ENCODE peak calls at places on chromosome 1, in ten cellular contexts. One of them, this sample, is unnamed. For H3K9me3, the result is how much of the 10 kb centered on the place peaks cover.

GRCh38 chr1:2416403-2416802 is 4.0 kb upstream of the PEX10 start:
- DNase-seq in sigmoid colon: no peak
- DNase-seq in PC-3: peak
- DNase-seq in mucosa of descending colon: peak
- DNase-seq in SK-N-SH: no peak
- DNase-seq in neuronal stem cell: no peak
- DNase-seq in left lung: peak
- DNase-seq in breast epithelium: no peak
- DNase-seq in uterus: no peak
- DNase-seq in CD8-positive, alpha-beta T cell: peak
- DNase-seq in this sample: peak

GRCh38 chr1:39720094-39720999 is 18.3 kb upstream of the PPIE start:
- DNase-seq in CD8-positive, alpha-beta T cell: no peak
- DNase-seq in breast epithelium: no peak
- DNase-seq in mucosa of descending colon: peak
- DNase-seq in PC-3: peak
- DNase-seq in neuronal stem cell: no peak
- DNase-seq in uterus: no peak
- DNase-seq in left lung: no peak
- DNase-seq in sigmoid colon: no peak
- DNase-seq in SK-N-SH: peak
- DNase-seq in this sample: peak

GRCh38 chr1:109929588-109930251 is 19.1 kb downstream of the CSF1 start:
- DNase-seq in left lung: no peak
- DNase-seq in PC-3: no peak
- DNase-seq in breast epithelium: no peak
- DNase-seq in CD8-positive, alpha-beta T cell: no peak
- DNase-seq in neuronal stem cell: no peak
- DNase-seq in uterus: no peak
- DNase-seq in mucosa of descending colon: no peak
- DNase-seq in sigmoid colon: no peak
- DNase-seq in SK-N-SH: no peak
- DNase-seq in this sample: peak

GRCh38 chr1:32349211-32349708 is 13.0 kb downstream of the FAM229A start:
- DNase-seq in left lung: peak
- DNase-seq in breast epithelium: no peak
- DNase-seq in SK-N-SH: no peak
- DNase-seq in mucosa of descending colon: no peak
- DNase-seq in PC-3: no peak
- DNase-seq in sigmoid colon: peak
- DNase-seq in neuronal stem cell: no peak
- DNase-seq in uterus: no peak
- DNase-seq in CD8-positive, alpha-beta T cell: no peak
- DNase-seq in this sample: no peak

GRCh38 chr1:44801491-44802305 is 1.5 kb downstream of the PLK3 start:
- DNase-seq in CD8-positive, alpha-beta T cell: no peak
- DNase-seq in breast epithelium: no peak
- DNase-seq in PC-3: no peak
- DNase-seq in sigmoid colon: peak
- DNase-seq in neuronal stem cell: no peak
- DNase-seq in mucosa of descending colon: no peak
- DNase-seq in left lung: peak
- DNase-seq in SK-N-SH: no peak
- DNase-seq in uterus: peak
- DNase-seq in this sample: no peak

GRCh38 chr1:44239337-44239960 is 26.2 kb downstream of the DMAP1 start:
- DNase-seq in uterus: peak
- DNase-seq in sigmoid colon: peak
- DNase-seq in PC-3: peak
- DNase-seq in mucosa of descending colon: no peak
- DNase-seq in SK-N-SH: peak
- DNase-seq in CD8-positive, alpha-beta T cell: no peak
- DNase-seq in left lung: peak
- DNase-seq in breast epithelium: no peak
- DNase-seq in neuronal stem cell: peak
- DNase-seq in this sample: no peak

GRCh38 chr1:20442920-20443625 is 42.9 kb downstream of the CAMK2N1 start:
- DNase-seq in PC-3: no peak
- DNase-seq in CD8-positive, alpha-beta T cell: no peak
- DNase-seq in SK-N-SH: peak
- DNase-seq in neuronal stem cell: no peak
- DNase-seq in mucosa of descending colon: no peak
- DNase-seq in left lung: no peak
- DNase-seq in uterus: no peak
- DNase-seq in breast epithelium: no peak
- DNase-seq in sigmoid colon: no peak
- DNase-seq in this sample: no peak

GRCh38 chr1:41353744-41354143 is 7.5 kb upstream of the FOXO6 start:
- DNase-seq in neuronal stem cell: no peak
- DNase-seq in breast epithelium: peak
- DNase-seq in mucosa of descending colon: no peak
- DNase-seq in left lung: no peak
- DNase-seq in CD8-positive, alpha-beta T cell: no peak
- DNase-seq in uterus: peak
- DNase-seq in PC-3: peak
- DNase-seq in SK-N-SH: no peak
- DNase-seq in sigmoid colon: no peak
- DNase-seq in this sample: no peak

GRCh38 chr1:56301791-56302190 is 277.6 kb downstream of the PLPP3 start:
- DNase-seq in PC-3: peak
- DNase-seq in SK-N-SH: no peak
- DNase-seq in uterus: no peak
- DNase-seq in left lung: no peak
- DNase-seq in neuronal stem cell: no peak
- DNase-seq in breast epithelium: no peak
- DNase-seq in mucosa of descending colon: no peak
- DNase-seq in sigmoid colon: no peak
- DNase-seq in CD8-positive, alpha-beta T cell: no peak
- DNase-seq in this sample: no peak

GRCh38 chr1:179310721-179311120 is 17.1 kb downstream of the SOAT1 start:
- DNase-seq in SK-N-SH: no peak
- DNase-seq in CD8-positive, alpha-beta T cell: no peak
- DNase-seq in neuronal stem cell: no peak
- DNase-seq in PC-3: peak
- DNase-seq in uterus: no peak
- DNase-seq in sigmoid colon: no peak
- DNase-seq in breast epithelium: no peak
- DNase-seq in mucosa of descending colon: no peak
- DNase-seq in left lung: no peak
- DNase-seq in this sample: no peak

GRCh38 chr1:56436912-56437403 is 142.4 kb downstream of the PLPP3 start:
- DNase-seq in breast epithelium: no peak
- DNase-seq in CD8-positive, alpha-beta T cell: no peak
- DNase-seq in uterus: no peak
- DNase-seq in mucosa of descending colon: no peak
- DNase-seq in sigmoid colon: no peak
- DNase-seq in neuronal stem cell: peak
- DNase-seq in left lung: no peak
- DNase-seq in PC-3: no peak
- DNase-seq in SK-N-SH: no peak
- DNase-seq in this sample: no peak

GRCh38 chr1:221174598-221174997 is 295.4 kb downstream of the HLX start:
- DNase-seq in neuronal stem cell: no peak
- DNase-seq in left lung: peak
- DNase-seq in mucosa of descending colon: peak
- DNase-seq in sigmoid colon: no peak
- DNase-seq in PC-3: no peak
- DNase-seq in SK-N-SH: no peak
- DNase-seq in breast epithelium: no peak
- DNase-seq in CD8-positive, alpha-beta T cell: no peak
- DNase-seq in uterus: no peak
- DNase-seq in this sample: no peak

GRCh38 chr1:110412576-110412975 is 5.1 kb upstream of the LAMTOR5 start:
- DNase-seq in CD8-positive, alpha-beta T cell: peak
- DNase-seq in uterus: peak
- DNase-seq in PC-3: peak
- DNase-seq in breast epithelium: peak
- DNase-seq in left lung: peak
- DNase-seq in SK-N-SH: peak
- DNase-seq in mucosa of descending colon: peak
- DNase-seq in sigmoid colon: peak
- DNase-seq in neuronal stem cell: peak
- DNase-seq in this sample: peak

GRCh38 chr1:223231011-223231572 is 88.0 kb upstream of the TLR5 start:
- DNase-seq in sigmoid colon: no peak
- DNase-seq in uterus: no peak
- DNase-seq in SK-N-SH: no peak
- DNase-seq in breast epithelium: no peak
- DNase-seq in mucosa of descending colon: no peak
- DNase-seq in CD8-positive, alpha-beta T cell: no peak
- DNase-seq in neuronal stem cell: no peak
- DNase-seq in PC-3: no peak
- DNase-seq in left lung: no peak
- DNase-seq in this sample: no peak
- H3K9me3 ChIP-seq in sigmoid colon: under half
- H3K9me3 ChIP-seq in uterus: under half
- H3K9me3 ChIP-seq in SK-N-SH: under half
- H3K9me3 ChIP-seq in breast epithelium: under half
- H3K9me3 ChIP-seq in mucosa of descending colon: under half
- H3K9me3 ChIP-seq in CD8-positive, alpha-beta T cell: under half
- H3K9me3 ChIP-seq in neuronal stem cell: under half
- H3K9me3 ChIP-seq in PC-3: under half
- H3K9me3 ChIP-seq in left lung: under half
- H3K9me3 ChIP-seq in this sample: under half

DNA sequence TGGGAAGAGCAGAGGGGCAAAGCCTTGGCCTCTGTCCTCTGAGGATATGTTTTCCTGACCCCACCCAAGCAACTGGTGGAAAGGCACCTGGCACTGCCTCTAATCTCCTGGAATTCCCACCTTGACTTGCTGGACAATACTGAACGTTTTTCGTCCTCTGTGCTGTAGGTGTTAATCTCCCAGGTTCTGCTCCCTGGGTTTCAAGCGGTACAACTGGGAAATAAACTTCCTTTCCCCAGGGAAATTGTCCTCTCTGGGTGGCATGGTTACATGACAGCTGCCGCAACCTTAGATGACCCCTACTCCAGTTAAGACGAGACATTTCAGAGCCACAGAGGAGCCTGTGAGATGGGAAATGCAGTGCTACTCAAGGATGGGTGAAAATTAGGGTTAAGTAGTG is 57.3 kb upstream of the BCAR3 start:
- DNase-seq in breast epithelium: no peak
- DNase-seq in neuronal stem cell: no peak
- DNase-seq in sigmoid colon: no peak
- DNase-seq in CD8-positive, alpha-beta T cell: no peak
- DNase-seq in uterus: no peak
- DNase-seq in PC-3: no peak
- DNase-seq in left lung: no peak
- DNase-seq in mucosa of descending colon: no peak
- DNase-seq in SK-N-SH: no peak
- DNase-seq in this sample: no peak
- H3K4me3 ChIP-seq in breast epithelium: no peak
- H3K4me3 ChIP-seq in neuronal stem cell: no peak
- H3K4me3 ChIP-seq in sigmoid colon: no peak
- H3K4me3 ChIP-seq in CD8-positive, alpha-beta T cell: no peak
- H3K4me3 ChIP-seq in uterus: no peak
- H3K4me3 ChIP-seq in PC-3: peak
- H3K4me3 ChIP-seq in left lung: no peak
- H3K4me3 ChIP-seq in mucosa of descending colon: no peak
- H3K4me3 ChIP-seq in SK-N-SH: no peak
- H3K4me3 ChIP-seq in this sample: no peak

GRCh38 chr1:197080323-197080722 is 13.3 kb upstream of the F13B start:
- DNase-seq in mucosa of descending colon: no peak
- DNase-seq in CD8-positive, alpha-beta T cell: no peak
- DNase-seq in uterus: no peak
- DNase-seq in breast epithelium: no peak
- DNase-seq in sigmoid colon: no peak
- DNase-seq in neuronal stem cell: no peak
- DNase-seq in PC-3: no peak
- DNase-seq in left lung: no peak
- DNase-seq in SK-N-SH: no peak
- DNase-seq in this sample: no peak
- H3K9me3 ChIP-seq in mucosa of descending colon: under half
- H3K9me3 ChIP-seq in CD8-positive, alpha-beta T cell: under half
- H3K9me3 ChIP-seq in uterus: under half
- H3K9me3 ChIP-seq in breast epithelium: under half
- H3K9me3 ChIP-seq in sigmoid colon: under half
- H3K9me3 ChIP-seq in neuronal stem cell: under half
- H3K9me3 ChIP-seq in PC-3: under half
- H3K9me3 ChIP-seq in left lung: under half
- H3K9me3 ChIP-seq in SK-N-SH: under half
- H3K9me3 ChIP-seq in this sample: under half

GRCh38 chr1:202214089-202214843 is 20.7 kb downstream of the LGR6 start:
- DNase-seq in breast epithelium: peak
- DNase-seq in sigmoid colon: no peak
- DNase-seq in left lung: peak
- DNase-seq in uterus: no peak
- DNase-seq in PC-3: no peak
- DNase-seq in neuronal stem cell: peak
- DNase-seq in CD8-positive, alpha-beta T cell: no peak
- DNase-seq in SK-N-SH: peak
- DNase-seq in mucosa of descending colon: no peak
- DNase-seq in this sample: no peak
- H3K4me3 ChIP-seq in breast epithelium: peak
- H3K4me3 ChIP-seq in sigmoid colon: no peak
- H3K4me3 ChIP-seq in left lung: no peak
- H3K4me3 ChIP-seq in uterus: no peak
- H3K4me3 ChIP-seq in PC-3: peak
- H3K4me3 ChIP-seq in neuronal stem cell: peak
- H3K4me3 ChIP-seq in CD8-positive, alpha-beta T cell: no peak
- H3K4me3 ChIP-seq in SK-N-SH: no peak
- H3K4me3 ChIP-seq in mucosa of descending colon: no peak
- H3K4me3 ChIP-seq in this sample: no peak

GRCh38 chr1:175914115-175914514 is 170.7 kb upstream of the TNR start:
- DNase-seq in mucosa of descending colon: no peak
- DNase-seq in breast epithelium: no peak
- DNase-seq in SK-N-SH: no peak
- DNase-seq in neuronal stem cell: no peak
- DNase-seq in CD8-positive, alpha-beta T cell: no peak
- DNase-seq in PC-3: no peak
- DNase-seq in sigmoid colon: no peak
- DNase-seq in left lung: no peak
- DNase-seq in uterus: no peak
- DNase-seq in this sample: no peak
- H3K9me3 ChIP-seq in mucosa of descending colon: under half
- H3K9me3 ChIP-seq in breast epithelium: under half
- H3K9me3 ChIP-seq in SK-N-SH: under half
- H3K9me3 ChIP-seq in neuronal stem cell: under half
- H3K9me3 ChIP-seq in CD8-positive, alpha-beta T cell: under half
- H3K9me3 ChIP-seq in PC-3: under half
- H3K9me3 ChIP-seq in sigmoid colon: under half
- H3K9me3 ChIP-seq in left lung: under half
- H3K9me3 ChIP-seq in uterus: under half
- H3K9me3 ChIP-seq in this sample: under half

GRCh38 chr1:153984125-153984899 is 1.8 kb downstream of the RAB13 start:
- DNase-seq in PC-3: no peak
- DNase-seq in CD8-positive, alpha-beta T cell: no peak
- DNase-seq in mucosa of descending colon: no peak
- DNase-seq in SK-N-SH: no peak
- DNase-seq in neuronal stem cell: no peak
- DNase-seq in left lung: no peak
- DNase-seq in uterus: no peak
- DNase-seq in sigmoid colon: no peak
- DNase-seq in breast epithelium: no peak
- DNase-seq in this sample: no peak
- H3K4me3 ChIP-seq in PC-3: peak
- H3K4me3 ChIP-seq in CD8-positive, alpha-beta T cell: no peak
- H3K4me3 ChIP-seq in mucosa of descending colon: no peak
- H3K4me3 ChIP-seq in SK-N-SH: peak
- H3K4me3 ChIP-seq in neuronal stem cell: no peak
- H3K4me3 ChIP-seq in left lung: peak
- H3K4me3 ChIP-seq in uterus: no peak
- H3K4me3 ChIP-seq in sigmoid colon: no peak
- H3K4me3 ChIP-seq in breast epithelium: no peak
- H3K4me3 ChIP-seq in this sample: no peak